ENCODE peak calls at places on chromosomes 6 and 20, in ten cellular contexts. W, R, L, D, O, Y, B, X, A and Z are unnamed samples.

GRCh38 chr6:134878136-134878535 is 71.8 kb downstream of the ALDH8A1 start:
- DNase-seq in X (no peak), D (no peak), L (no peak), O (no peak), Y (no peak), B (no peak), R (no peak), A (no peak), W (no peak), Z (no peak)

GRCh38 chr6:161547617-161548016 is 273.8 kb upstream of the AGPAT4 start:
- DNase-seq in Y (no peak), L (no peak), X (no peak), D (no peak), R (no peak), B (no peak), W (no peak), O (no peak), A (no peak), Z (no peak)

GRCh38 chr6:163300838-163301237 is 113.7 kb upstream of the QKI start:
- DNase-seq in Y (no peak), X (no peak), L (no peak), R (no peak), D (no peak), W (no peak), A (no peak), B (no peak), O (no peak), Z (no peak)

GRCh38 chr6:153108320-153108719 is 22.8 kb downstream of the RGS17 start:
- DNase-seq in D (no peak), A (no peak), X (no peak), W (no peak), L (no peak), Y (no peak), B (no peak), O (no peak), R (peak; percentile 19), Z (no peak)

GRCh38 chr6:71419217-71419953 is 130.8 kb downstream of the OGFRL1 start:
- DNase-seq in O (no peak), X (peak; percentile 73), A (no peak), L (no peak), D (no peak), W (no peak), B (no peak), R (no peak), Y (no peak), Z (no peak)

GRCh38 chr6:70103798-70104197 is 199.1 kb downstream of the COL9A1 start:
- DNase-seq in D (no peak), R (no peak), Y (peak; percentile 19), B (no peak), A (no peak), W (no peak), O (no peak), L (no peak), X (no peak), Z (no peak)

GRCh38 chr6:156884306-156884705 is 107.1 kb downstream of the ARID1B start:
- DNase-seq in L (no peak), B (no peak), O (no peak), R (no peak), A (peak; percentile 43), W (peak; percentile 35), D (no peak), Y (no peak), X (no peak), Z (peak; percentile 26)

GRCh38 chr6:10441004-10441654 is 26.3 kb upstream of the TFAP2A start:
- DNase-seq in Y (no peak), W (no peak), R (no peak), X (no peak), O (no peak), A (no peak), B (no peak), L (no peak), D (peak; percentile 84), Z (no peak)

GRCh38 chr6:157246771-157247484 is 76.4 kb downstream of the TMEM242 start:
- DNase-seq in D (no peak), A (peak; percentile 43), L (no peak), Y (no peak), O (no peak), X (no peak), R (no peak), B (no peak), W (no peak), Z (no peak)

GRCh38 chr6:75204222-75204958 is 1.5 kb downstream of the COL12A1 start:
- DNase-seq in L (peak; percentile 89), A (peak; percentile 54), R (peak; percentile 86), W (peak; percentile 69), B (peak; percentile 86), D (peak; percentile 67), O (peak; percentile 64), Y (peak; percentile 66), X (peak; percentile 91), Z (peak; percentile 63)

GRCh38 chr6:157873735-157874344 is 50.8 kb downstream of the SNX9 start:
- DNase-seq in Y (peak; percentile 88), A (peak; percentile 84), W (peak; percentile 85), O (peak; percentile 57), L (peak; percentile 49), X (peak; percentile 93), D (peak; percentile 43), R (peak; percentile 81), B (peak; percentile 68), Z (peak; percentile 61)

GRCh38 chr6:9412951-9413559 is 977.7 kb upstream of the SLC35B3 start:
- DNase-seq in L (no peak), O (no peak), A (peak; percentile 2), B (no peak), D (no peak), W (peak; percentile 36), R (peak; percentile 48), Y (peak; percentile 24), X (no peak), Z (peak; percentile 59)

GRCh38 chr6:28724395-28724794 is 198.7 kb downstream of the GPX5 start:
- DNase-seq in A (no peak), O (no peak), R (no peak), B (no peak), D (no peak), Y (no peak), W (no peak), L (no peak), X (no peak), Z (no peak)

GRCh38 chr20:9038791-9039190 is 30.1 kb upstream of the PLCB4 start:
- DNase-seq in W (no peak), D (no peak), R (no peak), B (no peak), O (no peak), L (no peak), X (no peak), A (no peak), Y (no peak), Z (no peak)

GRCh38 chr6:157822221-157823000 is 635 bp upstream of the SNX9 start:
- DNase-seq in W (no peak), R (peak; percentile 52), A (no peak), O (no peak), B (peak; percentile 43), X (peak; percentile 79), Y (peak; percentile 28), L (peak; percentile 28), D (peak; percentile 12), Z (no peak)

GRCh38 chr6:108742041-108742440 is 106.2 kb upstream of the ARMC2 start:
- DNase-seq in O (no peak), A (peak; percentile 36), W (no peak), B (no peak), L (no peak), D (no peak), X (no peak), Y (no peak), R (no peak), Z (no peak)

GRCh38 chr6:90484903-90485302 is 102.0 kb downstream of the MAP3K7 start:
- DNase-seq in Y (no peak), B (no peak), A (no peak), W (no peak), R (peak; percentile 83), L (no peak), D (no peak), X (no peak), O (no peak), Z (no peak)

GRCh38 chr6:133837801-133838349 is 51.0 kb upstream of the TCF21 start:
- DNase-seq in W (peak; percentile 77), A (peak; percentile 75), L (no peak), O (no peak), R (peak; percentile 80), X (peak; percentile 81), Y (peak; percentile 75), D (peak; percentile 28), B (peak; percentile 60), Z (peak; percentile 80)
- H3K4me3 ChIP-seq in W (peak overlapping the region; percentile 46), A (no peak overlapping the region), L (peak overlapping the region; percentile 33), O (peak overlapping the region; percentile 44), R (peak overlapping the region; percentile 58), X (peak overlapping the region; percentile 22), Y (peak overlapping the region; percentile 38), D (peak overlapping the region; percentile 56), B (peak overlapping the region; percentile 21), Z (peak overlapping the region; percentile 74)

GRCh38 chr20:5136096-5136495 is 9.3 kb downstream of the CDS2 start:
- DNase-seq in L (no peak), A (no peak), W (no peak), R (peak; percentile 18), D (no peak), X (no peak), Y (no peak), B (no peak), O (no peak), Z (no peak)

GRCh38 chr20:5131502-5131901 is 4.7 kb downstream of the CDS2 start:
- DNase-seq in R (no peak), D (no peak), L (no peak), W (no peak), A (no peak), X (no peak), B (no peak), Y (no peak), O (no peak), Z (no peak)

GRCh38 chr20:5140195-5140594 is 13.4 kb downstream of the CDS2 start:
- DNase-seq in A (no peak), D (no peak), Y (no peak), B (no peak), R (no peak), X (no peak), O (no peak), L (no peak), W (no peak), Z (no peak)

GRCh38 chr20:5133998-5134397 is 7.2 kb downstream of the CDS2 start:
- DNase-seq in X (no peak), L (no peak), B (no peak), D (no peak), O (no peak), W (no peak), A (no peak), Y (no peak), R (no peak), Z (no peak)

GRCh38 chr20:5135363-5136012 is 8.7 kb downstream of the CDS2 start:
- DNase-seq in W (no peak), L (no peak), Y (no peak), R (no peak), X (no peak), O (no peak), B (no peak), A (no peak), D (no peak), Z (no peak)
- H3K4me1 ChIP-seq in W (peaks cover 29% of the 10 kb centered on the region), L (peaks cover 3% of the 10 kb centered on the region), Y (no peaks in the 10 kb centered on the region), R (peaks cover 14% of the 10 kb centered on the region), X (no peaks in the 10 kb centered on the region), O (peaks cover 18% of the 10 kb centered on the region), B (peaks cover 6% of the 10 kb centered on the region), A (peaks cover 5% of the 10 kb centered on the region), D (no peaks in the 10 kb centered on the region), Z (no peaks in the 10 kb centered on the region)

GRCh38 chr6:16545382-16545781 is 215.9 kb downstream of the ATXN1 start:
- DNase-seq in L (no peak), R (no peak), O (no peak), W (no peak), X (no peak), A (no peak), B (no peak), D (no peak), Y (no peak), Z (no peak)
- H3K27ac ChIP-seq in L (no peak overlapping the region), R (no peak overlapping the region), O (no peak overlapping the region), W (no peak overlapping the region), X (no peak overlapping the region), A (no peak overlapping the region), B (peak overlapping the region; percentile 51), D (no peak overlapping the region), Y (no peak overlapping the region), Z (no peak overlapping the region)

GRCh38 chr6:46687619-46688097 is at the start of gene TDRD6:
- DNase-seq in O (no peak), D (no peak), X (peak; percentile 75), A (no peak), L (no peak), Y (no peak), R (no peak), B (no peak), W (no peak), Z (no peak)
- H3K4me3 ChIP-seq in O (no peak within 1 kb of the TSS), D (no peak within 1 kb of the TSS), X (no peak within 1 kb of the TSS), A (no peak within 1 kb of the TSS), L (no peak within 1 kb of the TSS), Y (no peak within 1 kb of the TSS), R (no peak within 1 kb of the TSS), B (no peak within 1 kb of the TSS), W (no peak within 1 kb of the TSS), Z (no peak within 1 kb of the TSS)